ENCODE peak calls at places on chromosome 16, in five cellular contexts. One of them, this sample, is unnamed.

GRCh38 chr16:56477096-56477878 is 25.9 kb downstream of the OGFOD1 start:
- DNase-seq in endodermal cell: no peak
- DNase-seq in heart left ventricle: no peak
- DNase-seq in mesendoderm: peak; percentile 50
- DNase-seq in effector CD4-positive, alpha-beta T cell: no peak
- DNase-seq in this sample: no peak

GRCh38 chr16:83574388-83574787 is 233.4 kb upstream of the HSBP1 start:
- DNase-seq in endodermal cell: peak; percentile 77
- DNase-seq in heart left ventricle: no peak
- DNase-seq in mesendoderm: peak; percentile 87
- DNase-seq in effector CD4-positive, alpha-beta T cell: no peak
- DNase-seq in this sample: no peak

GRCh38 chr16:10736926-10737625 is 6.6 kb upstream of the NUBP1 start:
- DNase-seq in endodermal cell: peak; percentile 87
- DNase-seq in heart left ventricle: peak; percentile 68
- DNase-seq in mesendoderm: peak; percentile 66
- DNase-seq in effector CD4-positive, alpha-beta T cell: peak; percentile 60
- DNase-seq in this sample: no peak

GRCh38 chr16:67030221-67030962 is 1.4 kb downstream of the CBFB start:
- DNase-seq in endodermal cell: no peak
- DNase-seq in heart left ventricle: no peak
- DNase-seq in mesendoderm: no peak
- DNase-seq in effector CD4-positive, alpha-beta T cell: no peak
- DNase-seq in this sample: no peak

GRCh38 chr16:49487746-49488145 is 114.1 kb downstream of the C16orf78 start:
- DNase-seq in endodermal cell: no peak
- DNase-seq in heart left ventricle: no peak
- DNase-seq in mesendoderm: no peak
- DNase-seq in effector CD4-positive, alpha-beta T cell: no peak
- DNase-seq in this sample: no peak

GRCh38 chr16:74770826-74771526 is 3.6 kb downstream of the FA2H start:
- DNase-seq in endodermal cell: no peak
- DNase-seq in heart left ventricle: no peak
- DNase-seq in mesendoderm: no peak
- DNase-seq in effector CD4-positive, alpha-beta T cell: no peak
- DNase-seq in this sample: no peak

GRCh38 chr16:23998771-23999170 is 163.0 kb downstream of the PRKCB start:
- DNase-seq in endodermal cell: no peak
- DNase-seq in heart left ventricle: no peak
- DNase-seq in mesendoderm: no peak
- DNase-seq in effector CD4-positive, alpha-beta T cell: no peak
- DNase-seq in this sample: no peak

GRCh38 chr16:88886915-88887521 is 20.6 kb upstream of the PABPN1L start:
- DNase-seq in endodermal cell: no peak
- DNase-seq in heart left ventricle: peak; percentile 93
- DNase-seq in mesendoderm: no peak
- DNase-seq in effector CD4-positive, alpha-beta T cell: no peak
- DNase-seq in this sample: peak; percentile 93

GRCh38 chr16:14334366-14335105 is 263.4 kb downstream of the MRTFB start:
- DNase-seq in endodermal cell: no peak
- DNase-seq in heart left ventricle: no peak
- DNase-seq in mesendoderm: no peak
- DNase-seq in effector CD4-positive, alpha-beta T cell: no peak
- DNase-seq in this sample: no peak

GRCh38 chr16:53950677-53951076 is 246.7 kb downstream of the FTO start:
- DNase-seq in endodermal cell: no peak
- DNase-seq in heart left ventricle: no peak
- DNase-seq in mesendoderm: no peak
- DNase-seq in effector CD4-positive, alpha-beta T cell: no peak
- DNase-seq in this sample: no peak

GRCh38 chr16:31412750-31413149 is 15.4 kb downstream of the COX6A2 start:
- DNase-seq in endodermal cell: no peak
- DNase-seq in heart left ventricle: no peak
- DNase-seq in mesendoderm: no peak
- DNase-seq in effector CD4-positive, alpha-beta T cell: no peak
- DNase-seq in this sample: no peak

GRCh38 chr16:1026784-1027415 is 45.3 kb downstream of the SOX8 start:
- DNase-seq in endodermal cell: no peak
- DNase-seq in heart left ventricle: no peak
- DNase-seq in mesendoderm: no peak
- DNase-seq in effector CD4-positive, alpha-beta T cell: no peak
- DNase-seq in this sample: no peak

GRCh38 chr16:67726106-67727034 is 7.3 kb upstream of the GFOD2 start:
- DNase-seq in endodermal cell: no peak
- DNase-seq in heart left ventricle: no peak
- DNase-seq in mesendoderm: no peak
- DNase-seq in effector CD4-positive, alpha-beta T cell: no peak
- DNase-seq in this sample: no peak

GRCh38 chr16:19912445-19913305 is 28.0 kb upstream of the GPRC5B start:
- DNase-seq in endodermal cell: peak; percentile 49
- DNase-seq in heart left ventricle: no peak
- DNase-seq in mesendoderm: peak; percentile 73
- DNase-seq in effector CD4-positive, alpha-beta T cell: no peak
- DNase-seq in this sample: no peak

GRCh38 chr16:69481901-69482341 is 57.5 kb downstream of the CYB5B start:
- DNase-seq in endodermal cell: peak; percentile 67
- DNase-seq in heart left ventricle: peak; percentile 88
- DNase-seq in mesendoderm: peak; percentile 46
- DNase-seq in effector CD4-positive, alpha-beta T cell: no peak
- DNase-seq in this sample: peak; percentile 92

GRCh38 chr16:53952215-53953208 is 248.6 kb downstream of the FTO start:
- DNase-seq in endodermal cell: no peak
- DNase-seq in heart left ventricle: no peak
- DNase-seq in mesendoderm: no peak
- DNase-seq in effector CD4-positive, alpha-beta T cell: no peak
- DNase-seq in this sample: no peak

GRCh38 chr16:66927012-66927436 is 1.7 kb upstream of the RRAD start:
- DNase-seq in endodermal cell: peak; percentile 68
- DNase-seq in heart left ventricle: peak; percentile 62
- DNase-seq in mesendoderm: peak; percentile 87
- DNase-seq in effector CD4-positive, alpha-beta T cell: no peak
- DNase-seq in this sample: peak; percentile 54

GRCh38 chr16:81551141-81551808 is 106.7 kb downstream of the CMIP start:
- DNase-seq in endodermal cell: no peak
- DNase-seq in heart left ventricle: no peak
- DNase-seq in mesendoderm: peak; percentile 67
- DNase-seq in effector CD4-positive, alpha-beta T cell: no peak
- DNase-seq in this sample: no peak

GRCh38 chr16:1407749-1408148 is 6.8 kb downstream of the UNKL start:
- DNase-seq in endodermal cell: no peak
- DNase-seq in heart left ventricle: no peak
- DNase-seq in mesendoderm: no peak
- DNase-seq in effector CD4-positive, alpha-beta T cell: no peak
- DNase-seq in this sample: no peak

GRCh38 chr16:30893744-30894539 is at the start of gene BCL7C:
- DNase-seq in endodermal cell: peak; percentile 96
- DNase-seq in heart left ventricle: peak; percentile 96
- DNase-seq in mesendoderm: peak; percentile 94
- DNase-seq in effector CD4-positive, alpha-beta T cell: peak; percentile 69
- DNase-seq in this sample: peak; percentile 97

GRCh38 chr16:46727184-46727583 is 21.0 kb downstream of the MYLK3 start:
- DNase-seq in endodermal cell: no peak
- DNase-seq in heart left ventricle: no peak
- DNase-seq in mesendoderm: no peak
- DNase-seq in effector CD4-positive, alpha-beta T cell: no peak
- DNase-seq in this sample: no peak

GRCh38 chr16:27597361-27597760 is 47.4 kb downstream of the KATNIP start:
- DNase-seq in endodermal cell: no peak
- DNase-seq in heart left ventricle: no peak
- DNase-seq in mesendoderm: no peak
- DNase-seq in effector CD4-positive, alpha-beta T cell: no peak
- DNase-seq in this sample: no peak

GRCh38 chr16:89583197-89583894 is 7.8 kb downstream of the CPNE7 start:
- DNase-seq in endodermal cell: no peak
- DNase-seq in heart left ventricle: no peak
- DNase-seq in mesendoderm: no peak
- DNase-seq in effector CD4-positive, alpha-beta T cell: no peak
- DNase-seq in this sample: no peak

GRCh38 chr16:23950898-23951297 is 115.1 kb downstream of the PRKCB start:
- DNase-seq in endodermal cell: no peak
- DNase-seq in heart left ventricle: no peak
- DNase-seq in mesendoderm: no peak
- DNase-seq in effector CD4-positive, alpha-beta T cell: no peak
- DNase-seq in this sample: no peak

This sample was measured in left ventricle myocardium inferior.